ENCODE peak calls at places on chromosomes 1 and 21, in nine cellular contexts. Z is CD4-positive, alpha-beta memory T cell; X is body of pancreas; Q is cardiac fibroblast; C is iPS DF 6.9; I is cardiac muscle cell; D is Karpas-422; U is ascending aorta; T is left ventricle myocardium inferior. P is an unnamed sample.
A peak's percentile ranks its signal among the peaks of the same experiment; 100 is the strongest.

GRCh38 chr1:70264875-70265274 is 43.7 kb downstream of the SRSF11 start:
- DNase-seq in Z (no peak), X (no peak), Q (no peak), C (no peak), I (no peak), D (no peak), U (no peak), T (no peak), P (no peak)

GRCh38 chr21:45994086-45994661 is 12.6 kb downstream of the COL6A1 start:
- DNase-seq in Z (peak; percentile 16), X (peak; percentile 7), Q (no peak), C (no peak), I (no peak), D (no peak), U (no peak), T (peak; percentile 17), P (no peak)

GRCh38 chr1:147539122-147539575 is 2.2 kb upstream of the BCL9 start:
- DNase-seq in Z (no peak), X (peak; percentile 18), Q (peak; percentile 94), C (no peak), I (peak; percentile 92), D (no peak), U (no peak), T (no peak), P (no peak)

GRCh38 chr1:117631361-117631760 is 25.5 kb downstream of the TENT5C start:
- DNase-seq in Z (no peak), X (no peak), Q (no peak), C (no peak), I (no peak), D (no peak), U (no peak), T (no peak), P (no peak)

GRCh38 chr1:160169553-160170399 is 18.4 kb downstream of the ATP1A4 start:
- DNase-seq in Z (no peak), X (no peak), Q (no peak), C (peak; percentile 96), I (no peak), D (peak; percentile 53), U (no peak), T (no peak), P (peak; percentile 24)

GRCh38 chr1:210074904-210075303 is 136.9 kb downstream of the SYT14 start:
- DNase-seq in Z (no peak), X (no peak), Q (no peak), C (no peak), I (no peak), D (no peak), U (no peak), T (no peak), P (no peak)

GRCh38 chr1:26210471-26210870 is 20.1 kb downstream of the CATSPER4 start:
- DNase-seq in Z (no peak), X (no peak), Q (no peak), C (no peak), I (no peak), D (no peak), U (no peak), T (no peak), P (no peak)

GRCh38 chr1:229253170-229253974 is 17.5 kb upstream of the RAB4A start:
- DNase-seq in Z (peak; percentile 61), X (no peak), Q (peak; percentile 28), C (no peak), I (peak; percentile 39), D (no peak), U (no peak), T (no peak), P (no peak)

GRCh38 chr1:153346067-153346723 is 2.4 kb downstream of the PGLYRP4 start:
- DNase-seq in Z (no peak), X (no peak), Q (no peak), C (no peak), I (no peak), D (no peak), U (no peak), T (no peak), P (no peak)

GRCh38 chr1:200805719-200806118 is 67.0 kb downstream of the CAMSAP2 start:
- DNase-seq in Z (no peak), X (no peak), Q (no peak), C (no peak), I (no peak), D (no peak), U (no peak), T (no peak), P (no peak)

GRCh38 chr21:44702111-44702972 is 5.4 kb downstream of the KRTAP10-12 start:
- DNase-seq in Z (no peak), X (no peak), Q (no peak), C (no peak), I (no peak), D (no peak), U (no peak), T (no peak), P (no peak)

GRCh38 chr1:6052543-6053205 is 7.0 kb downstream of the KCNAB2 start:
- DNase-seq in Z (no peak), X (peak; percentile 64), Q (peak; percentile 72), C (peak; percentile 55), I (peak; percentile 76), D (peak; percentile 80), U (no peak), T (peak; percentile 61), P (peak; percentile 56)

GRCh38 chr1:228090613-228091081 is 8.1 kb downstream of the ARF1 start:
- DNase-seq in Z (no peak), X (peak; percentile 52), Q (peak; percentile 16), C (no peak), I (peak; percentile 15), D (no peak), U (no peak), T (no peak), P (no peak)

GRCh38 chr1:55997550-55997949 is 581.8 kb downstream of the PLPP3 start:
- DNase-seq in Z (no peak), X (no peak), Q (peak; percentile 25), C (no peak), I (no peak), D (no peak), U (no peak), T (no peak), P (no peak)

GRCh38 chr1:20430355-20431290 is 55.4 kb downstream of the CAMK2N1 start:
- DNase-seq in Z (no peak), X (no peak), Q (peak; percentile 43), C (peak; percentile 74), I (peak; percentile 38), D (peak; percentile 77), U (no peak), T (no peak), P (no peak)

GRCh38 chr1:20896824-20897223 is 109.7 kb upstream of the HP1BP3 start:
- DNase-seq in Z (no peak), X (no peak), Q (peak; percentile 87), C (no peak), I (peak; percentile 88), D (no peak), U (no peak), T (no peak), P (no peak)

GRCh38 chr1:78553859-78554258 is 63.1 kb downstream of the PTGFR start:
- DNase-seq in Z (no peak), X (no peak), Q (peak; percentile 5), C (peak; percentile 16), I (peak; percentile 10), D (peak; percentile 87), U (no peak), T (no peak), P (no peak)

GRCh38 chr1:182163821-182164223 is 102.3 kb upstream of the ZNF648 start:
- DNase-seq in Z (no peak), X (peak; percentile 24), Q (no peak), C (no peak), I (no peak), D (no peak), U (no peak), T (peak; percentile 49), P (no peak)

GRCh38 chr1:68229927-68230812 is 2.2 kb downstream of the WLS start:
- DNase-seq in Z (no peak), X (no peak), Q (peak; percentile 64), C (no peak), I (peak; percentile 52), D (no peak), U (no peak), T (no peak), P (no peak)
- H3K4me3 ChIP-seq in Z (no peak overlapping the region), X (peak overlapping the region; percentile 78), Q (peak overlapping the region; percentile 64), C (no peak overlapping the region), I (peak overlapping the region; percentile 93), D (no peak overlapping the region), U (peak overlapping the region; percentile 73), T (peak overlapping the region; percentile 78), P (peak overlapping the region; percentile 78)

GRCh38 chr21:38822754-38823374 is 17.1 kb downstream of the ETS2 start:
- DNase-seq in Z (no peak), X (no peak), Q (no peak), C (no peak), I (no peak), D (no peak), U (no peak), T (no peak), P (no peak)
- H3K4me3 ChIP-seq in Z (no peak overlapping the region), X (no peak overlapping the region), Q (no peak overlapping the region), C (no peak overlapping the region), I (no peak overlapping the region), D (no peak overlapping the region), U (no peak overlapping the region), T (peak overlapping the region; percentile 31), P (no peak overlapping the region)

GRCh38 chr1:211133393-211133840 is 531 bp downstream of the KCNH1 start:
- DNase-seq in Z (no peak), X (peak; percentile 17), Q (no peak), C (no peak), I (no peak), D (no peak), U (no peak), T (no peak), P (no peak)
- H3K4me3 ChIP-seq in Z (no peak overlapping the region), X (peak overlapping the region; percentile 8), Q (peak overlapping the region; percentile 38), C (peak overlapping the region; percentile 26), I (peak overlapping the region; percentile 24), D (no peak overlapping the region), U (peak overlapping the region; percentile 58), T (peak overlapping the region; percentile 64), P (peak overlapping the region; percentile 72)

DNA sequence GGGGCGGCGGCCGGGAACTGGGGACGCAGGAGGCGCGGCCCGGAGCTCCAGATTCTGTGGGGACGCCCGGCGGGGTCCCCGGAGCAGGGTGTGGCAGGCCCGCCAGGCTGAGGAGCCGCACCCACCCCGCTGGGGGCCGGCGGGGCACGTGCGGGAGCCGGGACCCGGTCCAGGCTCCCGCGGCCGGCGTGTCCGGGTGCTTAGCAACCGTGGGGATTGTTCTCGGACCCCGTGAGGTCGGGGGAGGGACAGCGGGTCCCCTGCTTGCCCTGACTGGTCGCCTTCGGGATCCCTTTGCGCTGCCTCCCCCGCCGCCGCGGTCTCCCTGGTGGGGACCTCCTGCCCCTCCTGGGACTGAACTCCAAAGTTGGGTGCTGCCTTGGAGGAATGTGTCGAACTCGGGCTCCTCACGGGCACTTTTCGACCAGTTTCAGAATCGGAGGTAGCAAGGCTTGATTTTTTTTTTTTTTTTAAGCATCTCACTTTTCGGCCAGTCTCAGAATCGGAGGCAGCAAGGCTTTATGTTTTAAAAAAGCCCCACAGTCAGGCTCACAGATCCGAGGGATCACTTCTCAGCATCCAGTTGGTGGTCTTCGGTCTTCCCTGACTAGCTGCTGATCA is 522 bp downstream of the FAM76A start:
- DNase-seq in Z (peak; percentile 48), X (peak; percentile 53), Q (peak; percentile 49), C (no peak), I (peak; percentile 48), D (peak; percentile 76), U (no peak), T (peak; percentile 53), P (no peak)
- H3K4me3 ChIP-seq in Z (peak overlapping the region; percentile 38), X (peak overlapping the region; percentile 95), Q (peak overlapping the region; percentile 88), C (peak overlapping the region; percentile 95), I (peak overlapping the region; percentile 92), D (peak overlapping the region; percentile 80), U (peak overlapping the region; percentile 68), T (peak overlapping the region; percentile 83), P (peak overlapping the region; percentile 87)

GRCh38 chr1:181108297-181108696 is 19.8 kb downstream of the IER5 start:
- DNase-seq in Z (no peak), X (no peak), Q (no peak), C (no peak), I (no peak), D (no peak), U (no peak), T (no peak), P (no peak)
- H3K4me3 ChIP-seq in Z (no peak overlapping the region), X (no peak overlapping the region), Q (no peak overlapping the region), C (no peak overlapping the region), I (no peak overlapping the region), D (no peak overlapping the region), U (no peak overlapping the region), T (no peak overlapping the region), P (no peak overlapping the region)